ENCODE peak calls at places on chromosomes 7 and 10, in ten cellular contexts. One of them, this sample, is unnamed.

GRCh38 chr7:84536256-84536870 is 341.8 kb upstream of the SEMA3A start:
- DNase-seq in astrocyte: no peak
- DNase-seq in CD8-positive, alpha-beta memory T cell: no peak
- DNase-seq in fibroblast of lung: no peak
- DNase-seq in uterus: no peak
- DNase-seq in spleen: no peak
- DNase-seq in colonic mucosa: no peak
- DNase-seq in neural progenitor cell: no peak
- DNase-seq in BJ: no peak
- DNase-seq in sigmoid colon: no peak
- DNase-seq in this sample: no peak

GRCh38 chr10:126454045-126454751 is 65.9 kb upstream of the ADAM12 start:
- DNase-seq in astrocyte: no peak
- DNase-seq in CD8-positive, alpha-beta memory T cell: no peak
- DNase-seq in fibroblast of lung: no peak
- DNase-seq in uterus: no peak
- DNase-seq in spleen: no peak
- DNase-seq in colonic mucosa: no peak
- DNase-seq in neural progenitor cell: no peak
- DNase-seq in BJ: no peak
- DNase-seq in sigmoid colon: no peak
- DNase-seq in this sample: no peak

GRCh38 chr10:110413049-110413783 is 84.5 kb upstream of the DUSP5 start:
- DNase-seq in astrocyte: no peak
- DNase-seq in CD8-positive, alpha-beta memory T cell: no peak
- DNase-seq in fibroblast of lung: no peak
- DNase-seq in uterus: no peak
- DNase-seq in spleen: no peak
- DNase-seq in colonic mucosa: no peak
- DNase-seq in neural progenitor cell: no peak
- DNase-seq in BJ: no peak
- DNase-seq in sigmoid colon: no peak
- DNase-seq in this sample: peak; percentile 54

GRCh38 chr10:133198621-133199487 is 31.2 kb upstream of the UTF1 start:
- DNase-seq in astrocyte: no peak
- DNase-seq in CD8-positive, alpha-beta memory T cell: no peak
- DNase-seq in fibroblast of lung: no peak
- DNase-seq in uterus: no peak
- DNase-seq in spleen: no peak
- DNase-seq in colonic mucosa: no peak
- DNase-seq in neural progenitor cell: no peak
- DNase-seq in BJ: no peak
- DNase-seq in sigmoid colon: no peak
- DNase-seq in this sample: no peak

GRCh38 chr10:6161913-6162312 is 40.8 kb upstream of the PFKFB3 start:
- DNase-seq in astrocyte: no peak
- DNase-seq in CD8-positive, alpha-beta memory T cell: no peak
- DNase-seq in fibroblast of lung: no peak
- DNase-seq in uterus: no peak
- DNase-seq in spleen: no peak
- DNase-seq in colonic mucosa: no peak
- DNase-seq in neural progenitor cell: no peak
- DNase-seq in BJ: no peak
- DNase-seq in sigmoid colon: no peak
- DNase-seq in this sample: no peak

GRCh38 chr10:108562105-108562504 is 1361.2 kb downstream of the XPNPEP1 start:
- DNase-seq in astrocyte: no peak
- DNase-seq in CD8-positive, alpha-beta memory T cell: no peak
- DNase-seq in fibroblast of lung: no peak
- DNase-seq in uterus: no peak
- DNase-seq in spleen: no peak
- DNase-seq in colonic mucosa: no peak
- DNase-seq in neural progenitor cell: no peak
- DNase-seq in BJ: no peak
- DNase-seq in sigmoid colon: no peak
- DNase-seq in this sample: no peak

GRCh38 chr10:7795605-7796004 is 7.6 kb downstream of the ATP5F1C start:
- DNase-seq in astrocyte: peak; percentile 81
- DNase-seq in CD8-positive, alpha-beta memory T cell: no peak
- DNase-seq in fibroblast of lung: peak; percentile 25
- DNase-seq in uterus: no peak
- DNase-seq in spleen: no peak
- DNase-seq in colonic mucosa: no peak
- DNase-seq in neural progenitor cell: no peak
- DNase-seq in BJ: no peak
- DNase-seq in sigmoid colon: no peak
- DNase-seq in this sample: no peak

GRCh38 chr10:76130892-76131291 is 699.5 kb downstream of the LRMDA start:
- DNase-seq in astrocyte: no peak
- DNase-seq in CD8-positive, alpha-beta memory T cell: no peak
- DNase-seq in fibroblast of lung: no peak
- DNase-seq in uterus: no peak
- DNase-seq in spleen: no peak
- DNase-seq in colonic mucosa: no peak
- DNase-seq in neural progenitor cell: peak; percentile 77
- DNase-seq in BJ: no peak
- DNase-seq in sigmoid colon: no peak
- DNase-seq in this sample: no peak

GRCh38 chr10:48237856-48238250 is 36.6 kb downstream of the FRMPD2 start:
- DNase-seq in astrocyte: no peak
- DNase-seq in CD8-positive, alpha-beta memory T cell: no peak
- DNase-seq in fibroblast of lung: no peak
- DNase-seq in uterus: no peak
- DNase-seq in spleen: no peak
- DNase-seq in colonic mucosa: no peak
- DNase-seq in neural progenitor cell: no peak
- DNase-seq in BJ: no peak
- DNase-seq in sigmoid colon: no peak
- DNase-seq in this sample: no peak

GRCh38 chr7:2309889-2310331 is 4.3 kb downstream of the SNX8 start:
- DNase-seq in astrocyte: peak; percentile 96
- DNase-seq in CD8-positive, alpha-beta memory T cell: no peak
- DNase-seq in fibroblast of lung: peak; percentile 87
- DNase-seq in uterus: no peak
- DNase-seq in spleen: no peak
- DNase-seq in colonic mucosa: no peak
- DNase-seq in neural progenitor cell: peak; percentile 87
- DNase-seq in BJ: no peak
- DNase-seq in sigmoid colon: no peak
- DNase-seq in this sample: no peak

GRCh38 chr7:140402178-140402835 is 1.6 kb upstream of the RAB19 start:
- DNase-seq in astrocyte: peak; percentile 65
- DNase-seq in CD8-positive, alpha-beta memory T cell: no peak
- DNase-seq in fibroblast of lung: peak; percentile 44
- DNase-seq in uterus: no peak
- DNase-seq in spleen: no peak
- DNase-seq in colonic mucosa: no peak
- DNase-seq in neural progenitor cell: no peak
- DNase-seq in BJ: peak; percentile 34
- DNase-seq in sigmoid colon: no peak
- DNase-seq in this sample: no peak

GRCh38 chr10:4199196-4199595 is 414.2 kb upstream of the KLF6 start:
- DNase-seq in astrocyte: no peak
- DNase-seq in CD8-positive, alpha-beta memory T cell: no peak
- DNase-seq in fibroblast of lung: no peak
- DNase-seq in uterus: no peak
- DNase-seq in spleen: no peak
- DNase-seq in colonic mucosa: no peak
- DNase-seq in neural progenitor cell: no peak
- DNase-seq in BJ: no peak
- DNase-seq in sigmoid colon: no peak
- DNase-seq in this sample: no peak

GRCh38 chr7:71414490-71414889 is 282.5 kb downstream of the GALNT17 start:
- DNase-seq in astrocyte: no peak
- DNase-seq in CD8-positive, alpha-beta memory T cell: no peak
- DNase-seq in fibroblast of lung: no peak
- DNase-seq in uterus: no peak
- DNase-seq in spleen: no peak
- DNase-seq in colonic mucosa: no peak
- DNase-seq in neural progenitor cell: no peak
- DNase-seq in BJ: no peak
- DNase-seq in sigmoid colon: no peak
- DNase-seq in this sample: no peak

GRCh38 chr10:132180736-132181135 is 6.0 kb upstream of the DPYSL4 start:
- DNase-seq in astrocyte: no peak
- DNase-seq in CD8-positive, alpha-beta memory T cell: no peak
- DNase-seq in fibroblast of lung: no peak
- DNase-seq in uterus: no peak
- DNase-seq in spleen: no peak
- DNase-seq in colonic mucosa: no peak
- DNase-seq in neural progenitor cell: no peak
- DNase-seq in BJ: no peak
- DNase-seq in sigmoid colon: no peak
- DNase-seq in this sample: no peak
- H3K27me3 ChIP-seq in astrocyte: peaks cover 53% of the 10 kb centered on the region
- H3K27me3 ChIP-seq in CD8-positive, alpha-beta memory T cell: peaks cover 6% of the 10 kb centered on the region
- H3K27me3 ChIP-seq in fibroblast of lung: peaks cover 8% of the 10 kb centered on the region
- H3K27me3 ChIP-seq in uterus: no peaks in the 10 kb centered on the region
- H3K27me3 ChIP-seq in spleen: peaks cover 30% of the 10 kb centered on the region
- H3K27me3 ChIP-seq in colonic mucosa: peaks cover 8% of the 10 kb centered on the region
- H3K27me3 ChIP-seq in neural progenitor cell: peaks cover 79% of the 10 kb centered on the region
- H3K27me3 ChIP-seq in BJ: peaks cover 28% of the 10 kb centered on the region
- H3K27me3 ChIP-seq in sigmoid colon: peaks cover 25% of the 10 kb centered on the region
- H3K27me3 ChIP-seq in this sample: peaks cover 12% of the 10 kb centered on the region

GRCh38 chr7:98930464-98930863 is 52.1 kb downstream of the TRRAP start:
- DNase-seq in astrocyte: no peak
- DNase-seq in CD8-positive, alpha-beta memory T cell: no peak
- DNase-seq in fibroblast of lung: no peak
- DNase-seq in uterus: no peak
- DNase-seq in spleen: no peak
- DNase-seq in colonic mucosa: no peak
- DNase-seq in neural progenitor cell: no peak
- DNase-seq in BJ: no peak
- DNase-seq in sigmoid colon: no peak
- DNase-seq in this sample: no peak
- H3K36me3 ChIP-seq in astrocyte: peaks cover 69% of the 10 kb centered on the region
- H3K36me3 ChIP-seq in CD8-positive, alpha-beta memory T cell: peaks cover 52% of the 10 kb centered on the region
- H3K36me3 ChIP-seq in fibroblast of lung: peaks cover 21% of the 10 kb centered on the region
- H3K36me3 ChIP-seq in uterus: no peaks in the 10 kb centered on the region
- H3K36me3 ChIP-seq in spleen: peaks cover 85% of the 10 kb centered on the region
- H3K36me3 ChIP-seq in colonic mucosa: peaks cover 43% of the 10 kb centered on the region
- H3K36me3 ChIP-seq in neural progenitor cell: peaks cover 4% of the 10 kb centered on the region
- H3K36me3 ChIP-seq in BJ: peaks cover 30% of the 10 kb centered on the region
- H3K36me3 ChIP-seq in sigmoid colon: peaks cover 100% of the 10 kb centered on the region
- H3K36me3 ChIP-seq in this sample: peaks cover 16% of the 10 kb centered on the region

GRCh38 chr7:5420841-5421625 is 2.6 kb downstream of the TNRC18 start:
- DNase-seq in astrocyte: no peak
- DNase-seq in CD8-positive, alpha-beta memory T cell: no peak
- DNase-seq in fibroblast of lung: no peak
- DNase-seq in uterus: no peak
- DNase-seq in spleen: peak; percentile 89
- DNase-seq in colonic mucosa: peak; percentile 33
- DNase-seq in neural progenitor cell: peak; percentile 52
- DNase-seq in BJ: no peak
- DNase-seq in sigmoid colon: no peak
- DNase-seq in this sample: peak; percentile 30
- H3K27me3 ChIP-seq in astrocyte: no peaks in the 10 kb centered on the region
- H3K27me3 ChIP-seq in CD8-positive, alpha-beta memory T cell: peaks cover 62% of the 10 kb centered on the region
- H3K27me3 ChIP-seq in fibroblast of lung: no peaks in the 10 kb centered on the region
- H3K27me3 ChIP-seq in uterus: no peaks in the 10 kb centered on the region
- H3K27me3 ChIP-seq in spleen: peaks cover 53% of the 10 kb centered on the region
- H3K27me3 ChIP-seq in colonic mucosa: no peaks in the 10 kb centered on the region
- H3K27me3 ChIP-seq in neural progenitor cell: peaks cover 63% of the 10 kb centered on the region
- H3K27me3 ChIP-seq in BJ: no peaks in the 10 kb centered on the region
- H3K27me3 ChIP-seq in sigmoid colon: no peaks in the 10 kb centered on the region
- H3K27me3 ChIP-seq in this sample: no peaks in the 10 kb centered on the region

GRCh38 chr10:62062028-62062427 is 160.5 kb downstream of the ARID5B start:
- DNase-seq in astrocyte: no peak
- DNase-seq in CD8-positive, alpha-beta memory T cell: no peak
- DNase-seq in fibroblast of lung: no peak
- DNase-seq in uterus: no peak
- DNase-seq in spleen: no peak
- DNase-seq in colonic mucosa: no peak
- DNase-seq in neural progenitor cell: no peak
- DNase-seq in BJ: no peak
- DNase-seq in sigmoid colon: no peak
- DNase-seq in this sample: no peak
- H3K36me3 ChIP-seq in astrocyte: peaks cover 76% of the 10 kb centered on the region
- H3K36me3 ChIP-seq in CD8-positive, alpha-beta memory T cell: peaks cover 18% of the 10 kb centered on the region
- H3K36me3 ChIP-seq in fibroblast of lung: peaks cover 22% of the 10 kb centered on the region
- H3K36me3 ChIP-seq in uterus: no peaks in the 10 kb centered on the region
- H3K36me3 ChIP-seq in spleen: peaks cover 9% of the 10 kb centered on the region
- H3K36me3 ChIP-seq in colonic mucosa: no peaks in the 10 kb centered on the region
- H3K36me3 ChIP-seq in neural progenitor cell: no peaks in the 10 kb centered on the region
- H3K36me3 ChIP-seq in BJ: peaks cover 12% of the 10 kb centered on the region
- H3K36me3 ChIP-seq in sigmoid colon: peaks cover 53% of the 10 kb centered on the region
- H3K36me3 ChIP-seq in this sample: peaks cover 95% of the 10 kb centered on the region

DNA sequence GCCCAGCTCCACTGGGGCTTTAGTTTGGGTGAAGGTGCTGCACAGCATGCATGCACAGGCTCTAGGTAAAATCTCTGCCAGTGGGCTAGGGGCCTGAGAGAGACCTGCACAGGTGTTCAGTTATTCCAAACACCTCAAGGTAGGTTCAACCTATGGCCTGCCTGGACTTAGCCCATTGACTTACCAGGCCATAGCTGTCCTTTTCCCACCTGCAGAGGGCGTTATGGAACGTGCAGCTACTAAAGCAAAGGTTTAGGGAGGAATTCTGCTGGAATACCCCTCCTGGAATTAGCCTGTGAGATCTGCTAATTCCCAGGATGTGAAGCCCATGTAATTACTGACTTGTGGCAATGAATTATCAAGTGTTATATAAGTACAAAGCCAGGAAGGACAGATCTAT is 3.6 kb downstream of the VWC2 start:
- DNase-seq in astrocyte: no peak
- DNase-seq in CD8-positive, alpha-beta memory T cell: no peak
- DNase-seq in fibroblast of lung: no peak
- DNase-seq in uterus: no peak
- DNase-seq in spleen: no peak
- DNase-seq in colonic mucosa: peak; percentile 54
- DNase-seq in neural progenitor cell: peak; percentile 79
- DNase-seq in BJ: no peak
- DNase-seq in sigmoid colon: no peak
- DNase-seq in this sample: no peak
- H3K27me3 ChIP-seq in astrocyte: peaks cover 25% of the 10 kb centered on the region
- H3K27me3 ChIP-seq in CD8-positive, alpha-beta memory T cell: no peaks in the 10 kb centered on the region
- H3K27me3 ChIP-seq in fibroblast of lung: peaks cover 17% of the 10 kb centered on the region
- H3K27me3 ChIP-seq in uterus: no peaks in the 10 kb centered on the region
- H3K27me3 ChIP-seq in spleen: peaks cover 41% of the 10 kb centered on the region
- H3K27me3 ChIP-seq in colonic mucosa: peaks cover 35% of the 10 kb centered on the region
- H3K27me3 ChIP-seq in neural progenitor cell: peaks cover 51% of the 10 kb centered on the region
- H3K27me3 ChIP-seq in BJ: peaks cover 2% of the 10 kb centered on the region
- H3K27me3 ChIP-seq in sigmoid colon: peaks cover 37% of the 10 kb centered on the region
- H3K27me3 ChIP-seq in this sample: peaks cover 34% of the 10 kb centered on the region

DNA sequence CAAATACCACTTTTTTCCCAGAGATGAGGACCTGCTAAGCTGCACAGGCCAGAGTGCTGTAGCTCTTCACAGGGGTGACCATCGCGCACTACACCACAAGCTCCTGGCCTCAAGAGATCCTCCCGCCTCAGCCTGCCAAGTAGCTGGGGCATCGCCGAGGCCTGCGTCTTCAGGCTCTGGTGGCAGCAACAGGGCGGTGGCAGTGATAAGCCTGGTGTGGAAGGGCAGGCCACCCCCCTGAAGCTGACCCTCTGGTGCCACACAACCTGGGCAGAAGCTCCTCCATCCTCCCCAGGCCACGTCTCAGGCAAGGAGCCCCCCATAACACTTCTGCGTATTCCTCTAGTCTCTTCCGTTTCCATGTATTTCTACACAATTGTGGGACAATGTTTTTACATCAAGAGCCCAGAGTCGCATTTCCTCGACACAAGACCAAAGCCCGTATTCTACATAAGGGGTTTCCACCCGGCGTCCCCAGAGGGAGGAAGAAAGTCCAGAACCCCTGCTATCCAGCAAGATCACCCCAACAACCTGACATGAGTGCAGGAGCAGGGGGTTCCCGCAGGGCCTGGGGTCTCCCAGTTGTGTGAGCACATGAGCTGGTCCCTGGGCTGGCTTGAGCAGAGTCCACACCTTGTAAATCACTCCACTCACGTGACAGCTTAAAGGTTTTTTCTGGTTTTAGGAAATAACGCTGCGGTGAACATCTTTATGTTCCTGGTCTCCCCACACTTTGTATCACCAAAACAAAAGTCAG is 37.6 kb upstream of the NCAPG2 start:
- DNase-seq in astrocyte: no peak
- DNase-seq in CD8-positive, alpha-beta memory T cell: no peak
- DNase-seq in fibroblast of lung: no peak
- DNase-seq in uterus: no peak
- DNase-seq in spleen: no peak
- DNase-seq in colonic mucosa: peak; percentile 12
- DNase-seq in neural progenitor cell: no peak
- DNase-seq in BJ: no peak
- DNase-seq in sigmoid colon: no peak
- DNase-seq in this sample: no peak
- H3K36me3 ChIP-seq in astrocyte: peaks cover 4% of the 10 kb centered on the region
- H3K36me3 ChIP-seq in CD8-positive, alpha-beta memory T cell: peaks cover 39% of the 10 kb centered on the region
- H3K36me3 ChIP-seq in fibroblast of lung: peaks cover 19% of the 10 kb centered on the region
- H3K36me3 ChIP-seq in uterus: no peaks in the 10 kb centered on the region
- H3K36me3 ChIP-seq in spleen: peaks cover 73% of the 10 kb centered on the region
- H3K36me3 ChIP-seq in colonic mucosa: no peaks in the 10 kb centered on the region
- H3K36me3 ChIP-seq in neural progenitor cell: no peaks in the 10 kb centered on the region
- H3K36me3 ChIP-seq in BJ: peaks cover 30% of the 10 kb centered on the region
- H3K36me3 ChIP-seq in sigmoid colon: peaks cover 81% of the 10 kb centered on the region
- H3K36me3 ChIP-seq in this sample: peaks cover 4% of the 10 kb centered on the region